ENCODE peak calls at places on chromosomes 12 and 14, in nine cellular contexts. S is HCT116, Z is HL-60, J is GM23338, D is SK-N-SH, N is Panc1, I is HepG2, K is GM12878, U is K562. Y is an unnamed sample.

GRCh38 chr14:36313898-36314297 is 6.5 kb downstream of the MBIP start:
- DNase-seq in I (peak), N (no peak), D (no peak), J (peak), Z (no peak), K (no peak), U (no peak), S (no peak), Y (no peak)

GRCh38 chr12:70240677-70241076 is 2.6 kb upstream of the CNOT2 start:
- DNase-seq in Z (no peak), K (no peak), N (no peak), S (no peak), U (no peak), J (no peak), I (no peak), D (no peak), Y (no peak)

GRCh38 chr12:80829767-80830166 is 108.0 kb downstream of the LIN7A start:
- DNase-seq in I (no peak), S (no peak), K (no peak), Z (no peak), N (no peak), J (no peak), U (no peak), D (no peak), Y (no peak)

GRCh38 chr12:123907726-123908476 is 64.7 kb downstream of the CCDC92 start:
- DNase-seq in K (no peak), U (peak), I (no peak), D (no peak), Z (no peak), N (no peak), J (no peak), S (no peak), Y (no peak)

GRCh38 chr12:15601210-15601800 is 187.9 kb downstream of the EPS8 start:
- DNase-seq in I (no peak), K (no peak), U (no peak), Z (no peak), J (no peak), D (no peak), S (no peak), N (no peak), Y (peak)

GRCh38 chr14:102217987-102218421 is 78.3 kb downstream of the WDR20 start:
- DNase-seq in Z (no peak), J (no peak), K (no peak), U (no peak), I (no peak), N (no peak), S (no peak), D (no peak), Y (no peak)

GRCh38 chr12:3752096-3752709 is 706 bp downstream of the CRACR2A start:
- DNase-seq in D (peak), N (no peak), K (peak), I (peak), U (peak), S (peak), J (no peak), Z (peak), Y (no peak)

GRCh38 chr12:57620936-57621496 is 9.8 kb downstream of the ARHGEF25 start:
- DNase-seq in N (no peak), K (no peak), S (no peak), Z (peak), I (no peak), D (peak), J (peak), U (no peak), Y (no peak)

GRCh38 chr12:4849024-4849594 is 60.6 kb upstream of the KCNA1 start:
- DNase-seq in N (peak), S (no peak), Z (no peak), U (peak), K (no peak), D (peak), J (peak), I (peak), Y (peak)

GRCh38 chr14:61551419-61551818 is 143.9 kb upstream of the HIF1A start:
- DNase-seq in I (no peak), J (no peak), K (no peak), S (no peak), U (no peak), Z (no peak), N (no peak), D (no peak), Y (no peak)

GRCh38 chr14:72515779-72516770 is 377.8 kb downstream of the DPF3 start:
- DNase-seq in S (no peak), U (no peak), K (no peak), D (no peak), N (no peak), I (no peak), Z (no peak), J (peak), Y (no peak)

GRCh38 chr14:79117561-79117960 is 947.4 kb downstream of the NRXN3 start:
- DNase-seq in K (no peak), U (no peak), I (no peak), S (no peak), N (no peak), J (no peak), Z (no peak), D (no peak), Y (no peak)

GRCh38 chr12:104356231-104357115 is 52.9 kb downstream of the EID3 start:
- DNase-seq in K (no peak), J (no peak), Z (no peak), N (no peak), I (no peak), D (no peak), S (no peak), U (no peak), Y (no peak)

GRCh38 chr14:76373456-76373855 is 2.5 kb upstream of the ESRRB start:
- DNase-seq in Z (no peak), N (no peak), U (no peak), K (no peak), S (no peak), D (no peak), I (no peak), J (peak), Y (no peak)

GRCh38 chr12:113103756-113104450 is 31.7 kb downstream of the RASAL1 start:
- DNase-seq in Z (no peak), J (peak), S (no peak), I (peak), U (peak), K (no peak), N (no peak), D (peak), Y (no peak)

GRCh38 chr14:68749487-68750475 is 43.1 kb downstream of the ZFP36L1 start:
- DNase-seq in N (no peak), U (peak), J (no peak), Z (no peak), K (no peak), D (no peak), S (no peak), I (no peak), Y (no peak)

GRCh38 chr12:105209091-105209490 is 26.9 kb downstream of the APPL2 start:
- DNase-seq in N (no peak), U (no peak), I (no peak), J (no peak), K (no peak), S (no peak), Z (no peak), D (no peak), Y (no peak)

GRCh38 chr12:46770501-46771183 is 55.2 kb downstream of the SLC38A4 start:
- DNase-seq in Z (no peak), U (no peak), J (peak), S (no peak), D (no peak), N (no peak), K (no peak), I (peak), Y (no peak)

GRCh38 chr12:1812650-1813302 is 7.6 kb upstream of the LRTM2 start:
- DNase-seq in J (no peak), Z (peak), N (no peak), K (no peak), I (peak), S (no peak), U (peak), D (no peak), Y (no peak)

GRCh38 chr14:48323655-48324054 is 648.2 kb upstream of the MDGA2 start:
- DNase-seq in N (no peak), S (no peak), I (no peak), U (no peak), K (no peak), D (no peak), Z (no peak), J (no peak), Y (no peak)

GRCh38 chr12:1500095-1500801 is 94.1 kb downstream of the FBXL14 start:
- DNase-seq in S (no peak), Z (no peak), I (no peak), D (no peak), J (no peak), U (peak), N (no peak), K (no peak), Y (no peak)

GRCh38 chr12:78035913-78036658 is 205.4 kb downstream of the NAV3 start:
- DNase-seq in D (peak), U (no peak), J (peak), K (no peak), I (no peak), Z (no peak), N (no peak), S (no peak), Y (no peak)

GRCh38 chr14:27145170-27145569 is 547.3 kb upstream of the NOVA1 start:
- DNase-seq in J (no peak), K (no peak), D (no peak), N (no peak), Z (no peak), U (no peak), I (no peak), S (no peak), Y (no peak)

DNA sequence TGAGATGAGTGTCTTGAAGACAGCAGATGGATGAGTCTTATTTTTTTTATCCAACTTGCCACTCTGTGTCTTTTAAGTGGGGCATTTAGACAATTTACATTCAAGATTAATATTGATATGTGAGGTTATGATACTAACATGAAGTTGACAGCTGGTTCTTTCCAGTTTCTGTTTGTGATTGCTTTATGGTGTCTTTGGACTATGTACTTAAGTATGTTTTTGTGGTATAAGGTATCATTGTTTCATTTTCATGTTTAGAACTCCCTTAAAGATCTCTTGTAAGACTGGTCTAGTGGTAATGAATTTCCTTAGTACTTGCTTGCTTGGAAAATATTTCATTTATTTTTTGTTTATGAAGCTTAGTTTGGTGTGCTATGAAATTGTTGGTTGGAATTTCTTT is 550.3 kb upstream of the NOVA1 start:
- DNase-seq in K (no peak), I (no peak), D (no peak), J (no peak), S (no peak), N (no peak), Z (no peak), U (no peak), Y (no peak)
- TF ChIP-seq REST in K (no peak), I (no peak), D (no peak), J (no peak), S (no peak), N (no peak), Z (no peak), U (no peak), Y (no peak)

GRCh38 chr12:83149987-83150386 is 463.3 kb downstream of the TMTC2 start:
- DNase-seq in Z (no peak), I (no peak), D (no peak), S (no peak), N (no peak), K (no peak), J (no peak), U (no peak), Y (no peak)
- TF ChIP-seq REST in Z (no peak), I (no peak), D (no peak), S (no peak), N (no peak), K (no peak), J (no peak), U (no peak), Y (no peak)

GRCh38 chr14:105505101-105505500 is 14.1 kb downstream of the TEDC1 start:
- DNase-seq in U (no peak), N (no peak), Z (no peak), I (no peak), S (no peak), K (no peak), D (peak), J (no peak), Y (no peak)
- TF ChIP-seq REST in U (no peak), N (no peak), Z (no peak), I (no peak), S (no peak), K (no peak), D (no peak), J (no peak), Y (no peak)

GRCh38 chr12:47801170-47801903 is 18.4 kb downstream of the HDAC7 start:
- DNase-seq in D (no peak), I (no peak), U (no peak), S (no peak), K (no peak), J (no peak), N (no peak), Z (peak), Y (no peak)

GRCh38 chr12:47802312-47802711 is 17.4 kb downstream of the HDAC7 start:
- DNase-seq in J (peak), K (no peak), U (no peak), Z (peak), I (no peak), S (no peak), D (peak), N (no peak), Y (no peak)

GRCh38 chr12:47801904-47802246 is 17.8 kb downstream of the HDAC7 start:
- DNase-seq in S (no peak), D (no peak), Z (no peak), U (no peak), I (no peak), N (no peak), J (no peak), K (no peak), Y (no peak)

GRCh38 chr12:47804177-47804576 is 15.5 kb downstream of the HDAC7 start:
- DNase-seq in D (no peak), I (no peak), J (no peak), N (no peak), K (no peak), U (no peak), Z (no peak), S (no peak), Y (no peak)

GRCh38 chr12:47803196-47803875 is 16.4 kb downstream of the HDAC7 start:
- DNase-seq in I (no peak), Z (peak), S (no peak), U (no peak), D (no peak), N (no peak), K (no peak), J (no peak), Y (no peak)
- TF ChIP-seq REST in I (no peak), Z (no peak), S (no peak), U (no peak), D (no peak), N (no peak), K (no peak), J (no peak), Y (no peak)

DNA sequence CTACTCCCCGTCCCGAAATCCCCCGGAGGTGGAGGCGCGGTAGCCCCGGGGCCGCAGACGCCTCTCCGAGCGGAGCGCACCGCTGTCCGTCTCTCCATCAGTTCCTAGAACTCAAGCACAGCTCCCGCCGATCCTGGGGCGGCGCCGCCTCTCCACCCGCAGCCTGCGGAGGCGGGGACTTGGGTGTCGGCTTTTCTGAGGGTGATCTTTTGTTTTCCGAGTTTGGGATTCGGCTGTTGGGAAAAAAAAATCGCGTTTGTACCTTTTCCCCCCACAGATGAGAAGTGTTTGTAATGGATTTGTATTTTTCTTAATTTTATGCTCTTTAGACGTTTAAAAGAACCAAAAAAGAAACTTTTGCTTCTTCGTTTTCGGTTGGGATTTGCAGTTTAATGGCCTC is 26.6 kb downstream of the LRCOL1 start:
- DNase-seq in K (no peak), S (no peak), I (no peak), J (peak), Z (no peak), D (no peak), U (no peak), N (no peak), Y (no peak)
- TF ChIP-seq REST in K (no peak), S (no peak), I (no peak), J (no peak), Z (no peak), D (no peak), U (no peak), N (no peak), Y (no peak)